ENCODE peak calls at places on chromosomes 7 and 10, in seven cellular contexts. One of them, this sample, is unnamed. For H3K27me3 and H3K4me1, the result is how much of the 10 kb centered on the place peaks cover.

GRCh38 chr7:36473454-36474282 is 84.0 kb downstream of the ANLN start:
- DNase-seq in esophagus muscularis mucosa: no peak
- DNase-seq in stomach: peak
- DNase-seq in HepG2: peak
- DNase-seq in GM23338: peak
- DNase-seq in prostate gland: no peak
- DNase-seq in upper lobe of left lung: no peak
- DNase-seq in this sample: peak

GRCh38 chr10:49844775-49845561 is 82.8 kb upstream of the OGDHL start:
- DNase-seq in esophagus muscularis mucosa: no peak
- DNase-seq in stomach: no peak
- DNase-seq in HepG2: peak
- DNase-seq in GM23338: no peak
- DNase-seq in prostate gland: no peak
- DNase-seq in upper lobe of left lung: no peak
- DNase-seq in this sample: peak

GRCh38 chr10:84138478-84139125 is 707 bp upstream of the GHITM start:
- DNase-seq in esophagus muscularis mucosa: no peak
- DNase-seq in stomach: peak
- DNase-seq in HepG2: no peak
- DNase-seq in GM23338: peak
- DNase-seq in prostate gland: no peak
- DNase-seq in upper lobe of left lung: no peak
- DNase-seq in this sample: peak

GRCh38 chr10:49362596-49363260 is 33.2 kb downstream of the DRGX start:
- DNase-seq in esophagus muscularis mucosa: peak
- DNase-seq in stomach: no peak
- DNase-seq in HepG2: peak
- DNase-seq in GM23338: no peak
- DNase-seq in prostate gland: no peak
- DNase-seq in upper lobe of left lung: no peak
- DNase-seq in this sample: no peak

GRCh38 chr10:103433858-103434257 is 18.3 kb downstream of the CALHM2 start:
- DNase-seq in esophagus muscularis mucosa: no peak
- DNase-seq in stomach: no peak
- DNase-seq in HepG2: no peak
- DNase-seq in GM23338: no peak
- DNase-seq in prostate gland: no peak
- DNase-seq in upper lobe of left lung: no peak
- DNase-seq in this sample: no peak

GRCh38 chr7:44052771-44053365 is 8.4 kb downstream of the DBNL start:
- DNase-seq in esophagus muscularis mucosa: no peak
- DNase-seq in stomach: peak
- DNase-seq in HepG2: no peak
- DNase-seq in GM23338: no peak
- DNase-seq in prostate gland: no peak
- DNase-seq in upper lobe of left lung: no peak
- DNase-seq in this sample: peak

GRCh38 chr7:32941996-32942782 is 15.1 kb upstream of the FKBP9 start:
- DNase-seq in esophagus muscularis mucosa: no peak
- DNase-seq in stomach: peak
- DNase-seq in HepG2: peak
- DNase-seq in GM23338: peak
- DNase-seq in prostate gland: peak
- DNase-seq in upper lobe of left lung: no peak
- DNase-seq in this sample: peak

GRCh38 chr10:86041116-86041515 is 325.5 kb downstream of the GRID1 start:
- DNase-seq in esophagus muscularis mucosa: no peak
- DNase-seq in stomach: no peak
- DNase-seq in HepG2: no peak
- DNase-seq in GM23338: no peak
- DNase-seq in prostate gland: no peak
- DNase-seq in upper lobe of left lung: no peak
- DNase-seq in this sample: no peak

GRCh38 chr7:139046143-139046542 is 10.3 kb upstream of the ZC3HAV1L start:
- DNase-seq in esophagus muscularis mucosa: no peak
- DNase-seq in stomach: no peak
- DNase-seq in HepG2: no peak
- DNase-seq in GM23338: no peak
- DNase-seq in prostate gland: no peak
- DNase-seq in upper lobe of left lung: no peak
- DNase-seq in this sample: no peak

GRCh38 chr10:11080564-11080984 is 62.9 kb downstream of the CELF2 start:
- DNase-seq in esophagus muscularis mucosa: no peak
- DNase-seq in stomach: no peak
- DNase-seq in HepG2: no peak
- DNase-seq in GM23338: no peak
- DNase-seq in prostate gland: no peak
- DNase-seq in upper lobe of left lung: no peak
- DNase-seq in this sample: no peak

GRCh38 chr10:3270597-3270996 is 98.0 kb upstream of the PITRM1 start:
- DNase-seq in esophagus muscularis mucosa: no peak
- DNase-seq in stomach: no peak
- DNase-seq in HepG2: no peak
- DNase-seq in GM23338: no peak
- DNase-seq in prostate gland: no peak
- DNase-seq in upper lobe of left lung: no peak
- DNase-seq in this sample: no peak

GRCh38 chr10:19788075-19788686 is 28.1 kb upstream of the PLXDC2 start:
- DNase-seq in esophagus muscularis mucosa: no peak
- DNase-seq in stomach: no peak
- DNase-seq in HepG2: peak
- DNase-seq in GM23338: peak
- DNase-seq in prostate gland: peak
- DNase-seq in upper lobe of left lung: no peak
- DNase-seq in this sample: peak

GRCh38 chr10:71742301-71743098 is 22.9 kb upstream of the C10orf105 start:
- DNase-seq in esophagus muscularis mucosa: no peak
- DNase-seq in stomach: no peak
- DNase-seq in HepG2: no peak
- DNase-seq in GM23338: no peak
- DNase-seq in prostate gland: no peak
- DNase-seq in upper lobe of left lung: no peak
- DNase-seq in this sample: no peak

GRCh38 chr7:1028775-1029636 is 15.3 kb upstream of the GPR146 start:
- DNase-seq in esophagus muscularis mucosa: peak
- DNase-seq in stomach: peak
- DNase-seq in HepG2: peak
- DNase-seq in GM23338: peak
- DNase-seq in prostate gland: peak
- DNase-seq in upper lobe of left lung: no peak
- DNase-seq in this sample: peak

GRCh38 chr7:33503014-33503413 is 373.6 kb downstream of the BBS9 start:
- DNase-seq in esophagus muscularis mucosa: no peak
- DNase-seq in stomach: no peak
- DNase-seq in HepG2: no peak
- DNase-seq in GM23338: no peak
- DNase-seq in prostate gland: no peak
- DNase-seq in upper lobe of left lung: no peak
- DNase-seq in this sample: no peak

DNA sequence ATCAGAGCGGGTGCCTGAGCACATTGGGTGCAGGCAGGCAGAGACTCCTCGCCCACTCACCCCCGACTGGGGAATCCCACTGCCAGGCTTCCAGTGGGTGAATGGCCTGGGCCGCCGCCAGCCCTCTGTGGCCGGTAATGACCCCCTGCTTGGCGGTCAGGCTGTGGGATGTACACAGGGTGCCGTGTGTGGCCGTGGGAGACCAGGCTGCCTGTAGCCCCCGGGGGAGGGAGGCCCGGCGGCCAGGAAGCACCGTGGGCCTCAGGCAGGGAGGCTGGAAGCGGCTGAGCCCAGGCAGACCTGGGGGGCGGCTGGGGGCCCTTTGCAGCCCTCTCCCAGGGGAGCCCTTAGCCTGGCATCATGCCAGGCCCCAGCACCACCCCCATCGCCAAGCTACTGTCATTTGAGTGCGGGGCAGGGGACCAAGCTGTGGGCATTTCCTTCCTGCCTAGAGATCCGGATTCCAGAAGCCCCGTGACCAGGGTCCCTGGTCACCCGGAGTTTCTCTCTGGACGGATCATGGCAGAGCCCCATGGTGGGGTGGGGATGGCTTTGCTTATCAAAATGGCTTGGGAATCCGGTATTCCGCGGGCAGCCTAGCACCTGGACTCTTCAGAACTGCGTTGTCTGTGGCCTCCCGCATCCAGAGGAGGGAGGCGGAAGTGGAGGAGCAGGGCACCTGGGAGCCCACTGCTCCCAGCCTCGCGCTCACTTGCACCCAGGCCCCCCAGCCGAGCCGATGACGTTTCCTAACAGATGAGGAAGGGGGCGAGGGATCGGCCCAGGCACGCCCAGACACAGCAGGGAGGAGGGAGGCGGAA is 1.1 kb downstream of the TTYH3 start:
- DNase-seq in esophagus muscularis mucosa: no peak
- DNase-seq in stomach: peak
- DNase-seq in HepG2: no peak
- DNase-seq in GM23338: no peak
- DNase-seq in prostate gland: peak
- DNase-seq in upper lobe of left lung: peak
- DNase-seq in this sample: peak
- TF ChIP-seq POLR2AphosphoS5 in esophagus muscularis mucosa: no peak
- TF ChIP-seq POLR2AphosphoS5 in stomach: no peak
- TF ChIP-seq POLR2AphosphoS5 in HepG2: peak
- TF ChIP-seq POLR2AphosphoS5 in GM23338: no peak
- TF ChIP-seq POLR2AphosphoS5 in prostate gland: peak
- TF ChIP-seq POLR2AphosphoS5 in upper lobe of left lung: no peak
- TF ChIP-seq POLR2AphosphoS5 in this sample: no peak

GRCh38 chr7:74025745-74026144 is 2.2 kb upstream of the ELN start:
- DNase-seq in esophagus muscularis mucosa: no peak
- DNase-seq in stomach: no peak
- DNase-seq in HepG2: no peak
- DNase-seq in GM23338: no peak
- DNase-seq in prostate gland: no peak
- DNase-seq in upper lobe of left lung: no peak
- DNase-seq in this sample: no peak
- H3K27me3 ChIP-seq in esophagus muscularis mucosa: under half
- H3K27me3 ChIP-seq in stomach: under half
- H3K27me3 ChIP-seq in HepG2: half or more
- H3K27me3 ChIP-seq in GM23338: under half
- H3K27me3 ChIP-seq in prostate gland: under half
- H3K27me3 ChIP-seq in upper lobe of left lung: under half
- H3K27me3 ChIP-seq in this sample: under half

GRCh38 chr7:27899601-27900000 is 159.6 kb downstream of the TAX1BP1 start:
- DNase-seq in esophagus muscularis mucosa: no peak
- DNase-seq in stomach: no peak
- DNase-seq in HepG2: no peak
- DNase-seq in GM23338: no peak
- DNase-seq in prostate gland: no peak
- DNase-seq in upper lobe of left lung: no peak
- DNase-seq in this sample: no peak
- H3K4me1 ChIP-seq in esophagus muscularis mucosa: under half
- H3K4me1 ChIP-seq in stomach: under half
- H3K4me1 ChIP-seq in HepG2: under half
- H3K4me1 ChIP-seq in GM23338: under half
- H3K4me1 ChIP-seq in prostate gland: under half
- H3K4me1 ChIP-seq in upper lobe of left lung: under half
- H3K4me1 ChIP-seq in this sample: half or more

GRCh38 chr10:91162495-91163268 is 57.8 kb upstream of the PCGF5 start:
- DNase-seq in esophagus muscularis mucosa: no peak
- DNase-seq in stomach: peak
- DNase-seq in HepG2: peak
- DNase-seq in GM23338: peak
- DNase-seq in prostate gland: peak
- DNase-seq in upper lobe of left lung: peak
- DNase-seq in this sample: peak
- TF ChIP-seq POLR2AphosphoS5 in esophagus muscularis mucosa: peak
- TF ChIP-seq POLR2AphosphoS5 in stomach: peak
- TF ChIP-seq POLR2AphosphoS5 in HepG2: no peak
- TF ChIP-seq POLR2AphosphoS5 in GM23338: no peak
- TF ChIP-seq POLR2AphosphoS5 in prostate gland: no peak
- TF ChIP-seq POLR2AphosphoS5 in upper lobe of left lung: peak
- TF ChIP-seq POLR2AphosphoS5 in this sample: peak

GRCh38 chr10:121307411-121307980 is 290.7 kb downstream of the FGFR2 start:
- DNase-seq in esophagus muscularis mucosa: peak
- DNase-seq in stomach: no peak
- DNase-seq in HepG2: no peak
- DNase-seq in GM23338: no peak
- DNase-seq in prostate gland: no peak
- DNase-seq in upper lobe of left lung: no peak
- DNase-seq in this sample: no peak
- H3K27me3 ChIP-seq in esophagus muscularis mucosa: under half
- H3K27me3 ChIP-seq in stomach: under half
- H3K27me3 ChIP-seq in HepG2: under half
- H3K27me3 ChIP-seq in GM23338: under half
- H3K27me3 ChIP-seq in prostate gland: under half
- H3K27me3 ChIP-seq in upper lobe of left lung: under half
- H3K27me3 ChIP-seq in this sample: under half

This sample was measured in transverse colon.